ENCODE peak calls at places on chromosomes 12 and 14, in four cellular contexts. S is OCI-LY7; D is effector memory CD4-positive, alpha-beta T cell; C is tibial nerve. T is an unnamed sample.

GRCh38 chr12:57775563-57776246 is 3.3 kb downstream of the EEF1AKMT3 start:
- DNase-seq in S (peak), D (no peak), C (no peak), T (no peak)

GRCh38 chr12:89642959-89643358 is 65.7 kb downstream of the ATP2B1 start:
- DNase-seq in S (no peak), D (no peak), C (no peak), T (no peak)

GRCh38 chr12:130783110-130783715 is 55.8 kb downstream of the STX2 start:
- DNase-seq in S (no peak), D (no peak), C (no peak), T (no peak)

GRCh38 chr14:102557434-102558226 is 34.8 kb upstream of the RCOR1 start:
- DNase-seq in S (no peak), D (no peak), C (no peak), T (no peak)

GRCh38 chr12:114241973-114242434 is 163.9 kb downstream of the TBX5 start:
- DNase-seq in S (peak), D (no peak), C (no peak), T (no peak)

GRCh38 chr14:84064296-84064695 is 1465.6 kb upstream of the FLRT2 start:
- DNase-seq in S (no peak), D (no peak), C (no peak), T (no peak)

GRCh38 chr14:97458302-97459137 is 661.3 kb downstream of the VRK1 start:
- DNase-seq in S (no peak), D (peak), C (no peak), T (peak)

GRCh38 chr12:53244337-53244736 is 12.3 kb upstream of the RARG start:
- DNase-seq in S (no peak), D (no peak), C (no peak), T (no peak)

GRCh38 chr12:4416276-4416675 is 29.3 kb downstream of the FGF6 start:
- DNase-seq in S (no peak), D (no peak), C (no peak), T (no peak)

GRCh38 chr12:10033783-10034381 is 3.4 kb downstream of the CLEC9A start:
- DNase-seq in S (peak), D (no peak), C (no peak), T (no peak)

GRCh38 chr14:21101802-21102413 is 1.0 kb downstream of the TMEM253 start:
- DNase-seq in S (no peak), D (no peak), C (no peak), T (no peak)

GRCh38 chr14:21103710-21104447 is 3.0 kb downstream of the TMEM253 start:
- DNase-seq in S (peak), D (peak), C (peak), T (peak)

GRCh38 chr14:21100931-21101330 is at the start of gene TMEM253:
- DNase-seq in S (no peak), D (no peak), C (no peak), T (no peak)

GRCh38 chr14:21103165-21103709 is 2.4 kb downstream of the TMEM253 start:
- DNase-seq in S (no peak), D (no peak), C (no peak), T (no peak)

DNA sequence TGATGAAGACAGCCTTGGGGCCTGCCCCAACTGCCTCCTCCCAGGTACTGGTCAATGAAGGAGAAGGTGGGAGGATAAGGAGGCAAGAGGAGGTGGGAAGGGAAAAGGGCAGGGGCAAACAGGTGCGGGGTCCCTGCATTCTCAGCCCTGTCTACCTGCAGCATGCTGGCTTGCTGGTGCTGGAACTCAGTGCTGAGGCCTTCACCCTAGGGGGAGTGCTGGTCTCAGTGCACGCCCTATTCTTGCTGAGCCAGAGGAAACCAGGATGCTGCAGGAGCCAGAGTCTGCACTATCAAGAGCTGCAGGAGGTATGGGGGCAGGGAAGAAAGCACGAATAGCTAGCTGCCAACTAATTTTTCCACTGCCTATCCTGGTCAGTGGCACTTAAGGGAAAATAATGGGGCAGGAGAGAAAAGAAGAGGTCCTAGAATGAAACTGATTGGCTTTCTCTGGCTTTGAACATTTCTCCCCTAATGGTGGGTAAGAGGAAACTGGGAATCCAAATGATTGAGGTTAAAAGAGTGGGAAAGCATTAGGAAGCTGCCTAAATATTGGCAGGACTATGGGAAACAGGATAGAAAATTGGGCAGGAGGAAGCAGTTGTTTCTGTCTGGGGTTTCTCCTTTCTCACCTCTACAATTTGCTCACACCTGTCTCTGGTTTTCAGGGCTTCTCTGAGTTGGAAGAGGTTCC is 1.8 kb downstream of the TMEM253 start:
- DNase-seq in S (peak), D (no peak), C (no peak), T (no peak)
- H3K4me3 ChIP-seq in S (peak), D (no peak), C (peak), T (no peak)

GRCh38 chr12:104091136-104091535 is 26.8 kb downstream of the HCFC2 start:
- DNase-seq in S (no peak), D (no peak), C (no peak), T (no peak)
- H3K27ac ChIP-seq in S (no peak), D (no peak), C (no peak), T (no peak)

GRCh38 chr12:49707812-49708147 is 575 bp upstream of the FMNL3 start:
- DNase-seq in S (no peak), D (no peak), C (no peak), T (no peak)
- H3K4me3 ChIP-seq in S (peak), D (peak), C (no peak), T (no peak)

DNA sequence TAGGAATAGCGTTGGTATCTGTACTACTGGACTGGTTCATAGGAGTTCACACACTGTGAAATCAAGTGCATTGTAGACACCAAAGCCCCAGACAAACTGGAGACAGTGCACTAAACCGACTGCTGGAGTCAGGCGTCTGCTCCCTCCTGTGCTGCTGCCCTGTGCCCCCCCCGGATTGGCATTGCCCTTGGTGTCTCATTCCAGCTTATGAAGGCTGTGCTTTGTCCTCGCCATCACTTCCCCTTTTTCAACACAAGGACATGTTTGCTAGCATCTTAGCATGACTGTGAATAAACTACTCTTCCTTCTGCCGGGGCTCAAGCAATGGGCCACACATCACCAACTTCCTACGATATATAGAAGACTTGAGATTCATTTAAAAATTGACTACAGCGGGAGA is 84.0 kb downstream of the TMCC3 start:
- DNase-seq in S (peak), D (no peak), C (no peak), T (no peak)
- H3K27ac ChIP-seq in S (no peak), D (no peak), C (no peak), T (no peak)

DNA sequence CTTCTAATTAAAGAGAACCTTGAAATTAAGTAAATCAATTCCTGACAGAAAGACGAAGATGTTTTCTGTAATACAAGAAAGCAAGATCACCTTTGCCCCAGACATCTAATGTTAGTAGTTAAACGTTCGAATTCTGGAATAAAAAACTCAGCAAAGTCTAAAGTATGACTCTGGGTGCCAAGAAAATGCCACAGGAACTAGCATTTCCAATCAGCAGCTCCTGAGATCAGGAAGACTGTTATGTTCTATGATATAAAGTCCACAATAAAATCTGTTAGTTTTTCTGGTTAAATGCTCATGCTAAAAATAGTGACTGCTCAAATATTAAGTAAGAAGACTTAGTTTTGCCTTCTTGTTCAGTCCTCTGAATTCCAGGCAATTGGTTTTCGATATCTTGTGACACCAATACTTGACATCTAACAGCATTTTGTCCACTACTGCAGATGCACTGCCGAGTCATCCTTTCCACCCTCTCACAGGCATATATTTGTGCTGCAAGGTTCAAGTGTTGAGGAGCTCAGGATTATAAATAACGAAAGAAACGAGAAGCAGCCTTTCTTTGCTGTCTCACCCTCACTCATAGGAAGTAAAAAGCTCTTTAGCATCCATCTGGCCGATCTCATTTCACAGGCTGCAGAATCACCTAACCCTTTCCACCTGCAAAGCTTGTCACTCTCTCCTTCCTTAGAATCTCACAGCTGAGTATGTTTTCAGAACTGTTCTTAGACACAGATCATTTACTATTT is 32.0 kb downstream of the SSH1 start:
- DNase-seq in S (no peak), D (no peak), C (no peak), T (no peak)
- H3K4me3 ChIP-seq in S (no peak), D (no peak), C (peak), T (peak)

DNA sequence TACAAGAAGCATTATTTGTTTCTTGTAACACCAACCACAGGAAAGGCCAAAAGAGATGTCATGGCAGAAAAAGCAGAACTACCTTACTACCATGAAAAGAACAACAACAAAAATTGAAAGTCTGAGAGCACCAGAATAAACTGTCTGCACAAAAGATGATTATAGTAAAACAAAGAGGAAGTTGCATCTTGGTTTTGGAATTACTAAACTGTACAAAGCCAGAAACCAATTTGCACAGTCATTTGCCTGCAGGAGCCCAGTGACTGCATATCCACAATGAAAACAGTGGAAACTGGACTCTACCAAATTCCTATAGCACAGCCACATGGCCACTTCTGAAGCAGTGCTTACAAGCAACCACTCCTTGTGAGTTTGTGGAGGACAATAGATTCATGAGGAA is 276.2 kb downstream of the SSPN start:
- DNase-seq in S (peak), D (no peak), C (no peak), T (no peak)
- H3K27ac ChIP-seq in S (peak), D (no peak), C (no peak), T (no peak)

GRCh38 chr14:75401356-75401755 is 26.5 kb upstream of the JDP2 start:
- DNase-seq in S (no peak), D (no peak), C (peak), T (peak)
- H3K4me3 ChIP-seq in S (no peak), D (no peak), C (no peak), T (peak)

GRCh38 chr14:74710477-74710876 is 2.4 kb downstream of the AREL1 start:
- DNase-seq in S (no peak), D (no peak), C (no peak), T (no peak)
- H3K27ac ChIP-seq in S (no peak), D (no peak), C (no peak), T (no peak)

GRCh38 chr12:14958361-14959125 is 2.9 kb downstream of the ARHGDIB start:
- DNase-seq in S (no peak), D (no peak), C (no peak), T (no peak)
- H3K4me3 ChIP-seq in S (peak), D (peak), C (no peak), T (no peak)